ENCODE peak calls at places on chromosomes 16 and 17, in four cellular contexts. F is IMR-90, W is tibial artery, Q is heart left ventricle. I is an unnamed sample.

GRCh38 chr16:85562102-85562786 is 50.9 kb upstream of the GSE1 start:
- DNase-seq in F (no peak), W (no peak), Q (no peak), I (no peak)

GRCh38 chr17:81456798-81457197 is 55.8 kb downstream of the ACTG1 start:
- DNase-seq in F (no peak), W (no peak), Q (no peak), I (no peak)

GRCh38 chr16:88067530-88068411 is 116.5 kb downstream of the BANP start:
- DNase-seq in F (no peak), W (peak; percentile 56), Q (no peak), I (no peak)

GRCh38 chr17:61821655-61822054 is 41.7 kb downstream of the BRIP1 start:
- DNase-seq in F (no peak), W (no peak), Q (no peak), I (no peak)

GRCh38 chr16:54417384-54417783 is 130.8 kb upstream of the IRX3 start:
- DNase-seq in F (no peak), W (no peak), Q (no peak), I (no peak)

GRCh38 chr17:77829871-77830799 is 128.4 kb upstream of the TNRC6C start:
- DNase-seq in F (peak; percentile 72), W (peak; percentile 86), Q (peak; percentile 82), I (peak; percentile 27)

GRCh38 chr16:31135535-31136286 is at the start of gene PRSS8:
- DNase-seq in F (no peak), W (peak; percentile 40), Q (no peak), I (no peak)

GRCh38 chr17:38341035-38341721 is 2.6 kb downstream of the GPR179 start:
- DNase-seq in F (no peak), W (no peak), Q (peak; percentile 79), I (no peak)

GRCh38 chr16:4991754-4992153 is 33.6 kb downstream of the SEC14L5 start:
- DNase-seq in F (no peak), W (no peak), Q (no peak), I (no peak)

GRCh38 chr16:4533490-4533889 is 5.1 kb downstream of the CDIP1 start:
- DNase-seq in F (no peak), W (no peak), Q (no peak), I (no peak)

GRCh38 chr17:82912571-82913089 is 72.8 kb upstream of the ZNF750 start:
- DNase-seq in F (no peak), W (no peak), Q (peak; percentile 86), I (no peak)

GRCh38 chr16:610513-611381 is 20.0 kb upstream of the WFIKKN1 start:
- DNase-seq in F (no peak), W (no peak), Q (peak; percentile 58), I (no peak)

GRCh38 chr16:5668553-5668952 is 571.0 kb upstream of the EEF2KMT start:
- DNase-seq in F (no peak), W (no peak), Q (no peak), I (no peak)

GRCh38 chr17:22303096-22303495 is 610.8 kb downstream of the KCNJ18 start:
- DNase-seq in F (no peak), W (no peak), Q (no peak), I (no peak)

GRCh38 chr17:22303865-22304264 is 611.5 kb downstream of the KCNJ18 start:
- DNase-seq in F (no peak), W (no peak), Q (no peak), I (no peak)

GRCh38 chr17:22300177-22300576 is 607.9 kb downstream of the KCNJ18 start:
- DNase-seq in F (no peak), W (no peak), Q (no peak), I (no peak)

GRCh38 chr17:22301353-22301745 is 609.0 kb downstream of the KCNJ18 start:
- DNase-seq in F (no peak), W (no peak), Q (no peak), I (no peak)

DNA sequence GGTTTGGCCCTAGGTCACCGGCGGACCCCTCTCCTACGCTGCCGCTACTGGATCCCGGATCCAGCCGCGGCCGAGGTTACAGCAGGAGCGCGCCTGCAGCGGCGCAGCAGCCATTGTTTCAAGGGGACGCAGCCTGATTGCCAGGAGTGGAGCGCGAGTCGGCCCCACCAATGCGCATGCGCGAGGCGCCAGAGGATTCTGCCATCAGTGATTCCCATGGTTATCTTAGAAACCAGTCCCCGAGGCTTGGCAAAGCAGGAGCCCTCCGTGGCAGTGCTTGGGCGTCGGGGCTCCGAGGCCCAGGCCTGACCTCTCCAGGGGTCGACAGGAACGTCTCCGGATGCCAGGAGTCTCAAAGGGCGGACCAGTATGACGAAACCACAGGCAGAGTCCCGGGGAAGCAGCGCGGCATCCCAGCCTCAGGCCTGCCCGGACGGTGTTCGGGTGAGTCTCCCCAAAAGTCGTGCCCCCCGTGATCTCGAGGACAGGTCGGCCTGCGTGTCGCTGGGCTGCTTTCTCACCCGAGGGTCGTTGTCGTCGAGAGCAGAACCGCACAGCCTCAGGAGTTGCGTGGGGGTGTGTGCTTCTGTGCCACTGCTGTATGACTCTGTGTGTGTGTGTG is 608.5 kb downstream of the KCNJ18 start:
- DNase-seq in F (no peak), W (no peak), Q (no peak), I (no peak)
- H3K9me3 ChIP-seq in F (peaks cover 48% of the 10 kb centered on the region), W (no peaks in the 10 kb centered on the region), Q (no peaks in the 10 kb centered on the region), I (peaks cover 85% of the 10 kb centered on the region)

DNA sequence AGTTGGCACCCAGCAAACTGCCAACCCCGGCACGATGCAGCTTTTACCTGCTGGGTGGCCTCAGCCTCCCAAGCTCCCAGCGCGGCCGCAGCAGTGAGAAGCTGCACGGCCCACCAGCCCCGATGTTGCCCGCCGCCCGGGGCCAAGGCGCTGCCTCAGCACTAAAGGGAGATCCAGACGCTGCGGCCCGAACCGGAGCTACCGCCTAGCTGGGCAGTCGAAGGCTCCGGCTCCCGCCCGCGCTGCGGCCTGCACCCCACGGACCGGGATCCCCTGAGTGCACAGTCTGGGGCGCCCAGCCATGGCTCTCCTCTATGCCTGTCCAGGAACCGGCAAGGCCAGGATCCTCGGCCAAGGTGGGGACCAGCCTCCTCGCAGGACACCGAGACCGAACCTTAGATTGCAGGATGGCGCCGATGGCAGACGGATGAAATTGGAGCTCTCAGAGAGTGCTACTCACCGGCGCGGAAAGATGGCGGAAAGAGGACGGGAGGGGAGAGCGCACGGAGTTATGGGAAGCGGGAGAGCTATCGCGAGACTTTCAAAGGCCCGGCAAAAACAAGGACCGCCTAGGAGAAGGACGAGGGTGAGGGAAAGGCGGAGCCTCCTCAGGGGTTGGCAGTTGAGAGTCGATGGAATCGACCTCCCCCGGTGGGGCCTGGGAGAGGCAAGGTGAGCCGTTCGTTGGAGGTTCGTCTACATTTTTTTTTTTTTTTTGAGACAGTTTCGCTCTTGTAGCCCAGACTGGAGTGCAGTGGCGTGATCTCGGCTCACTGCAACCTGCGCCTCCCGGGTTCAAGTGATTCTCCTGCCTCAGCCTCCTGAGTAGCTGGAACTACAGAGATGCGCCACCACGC is at the start of gene RPS15A:
- DNase-seq in F (peak; percentile 98), W (peak; percentile 97), Q (peak; percentile 96), I (peak; percentile 95)
- H3K9me3 ChIP-seq in F (no peaks in the 10 kb centered on the region), W (no peaks in the 10 kb centered on the region), Q (no peaks in the 10 kb centered on the region), I (peaks cover 4% of the 10 kb centered on the region)

DNA sequence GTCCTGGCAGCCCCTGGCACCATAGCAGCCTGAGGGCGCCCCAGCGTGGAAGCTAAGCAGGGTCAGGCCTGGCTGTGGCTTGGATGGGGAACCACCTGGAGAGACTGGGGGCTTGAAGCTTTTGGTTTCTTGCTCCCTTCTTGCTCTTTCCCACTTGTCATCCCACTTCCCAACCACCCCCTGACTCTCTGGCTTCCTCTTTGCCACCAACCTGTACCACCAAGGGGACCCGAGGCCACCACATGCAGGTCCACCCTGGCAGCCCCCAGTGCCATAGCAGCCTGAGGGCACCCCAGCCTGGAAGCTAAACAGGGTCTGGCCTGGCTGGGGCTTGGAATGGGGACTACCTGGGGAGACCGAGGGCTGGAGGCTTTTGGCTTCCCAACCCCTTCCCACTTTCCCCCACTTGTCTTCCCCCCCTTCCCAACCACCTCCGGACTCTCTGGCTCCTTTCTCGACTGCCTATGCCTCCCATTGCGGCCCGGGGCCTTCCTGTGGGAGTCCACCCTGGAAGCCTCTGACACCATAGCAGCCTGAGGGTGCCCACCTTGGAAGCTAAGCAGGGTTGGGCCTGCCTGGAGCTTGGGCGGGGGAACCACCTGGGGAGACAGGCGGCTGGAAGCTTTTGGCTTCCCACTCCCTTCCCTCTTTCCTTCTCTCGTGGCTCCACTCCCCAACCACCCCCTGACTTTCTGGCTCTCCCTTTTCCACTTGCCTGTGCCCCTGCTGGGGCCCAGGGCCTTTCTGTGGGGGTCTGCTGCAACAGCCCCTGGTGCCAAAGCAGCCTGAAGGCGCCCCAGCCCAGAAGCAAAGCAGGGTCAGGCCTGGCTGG is 2294.4 kb downstream of the TP53TG3F start:
- DNase-seq in F (no peak), W (no peak), Q (no peak), I (no peak)
- H3K9me3 ChIP-seq in F (peaks cover 50% of the 10 kb centered on the region), W (peaks cover 6% of the 10 kb centered on the region), Q (no peaks in the 10 kb centered on the region), I (peaks cover 64% of the 10 kb centered on the region)

DNA sequence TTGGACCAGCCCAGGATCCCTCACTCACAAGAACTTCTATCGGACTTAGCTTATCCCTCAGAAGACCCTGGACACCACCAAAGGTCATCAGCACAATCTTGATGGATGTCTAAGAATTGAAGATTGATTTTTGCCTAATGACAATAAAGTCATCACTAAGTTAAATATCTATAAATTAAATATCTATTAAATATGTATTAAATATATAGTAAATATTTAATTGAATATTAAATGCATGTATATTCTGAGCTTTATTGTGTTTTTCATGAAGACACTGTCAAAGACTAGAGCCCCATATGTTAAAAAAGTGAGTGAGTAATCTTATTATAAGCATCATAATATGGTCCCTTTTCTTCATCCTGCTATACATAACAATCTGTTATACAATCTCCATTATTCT is 751.1 kb downstream of the KCNJ2 start:
- DNase-seq in F (no peak), W (no peak), Q (no peak), I (no peak)
- H3K9me3 ChIP-seq in F (peaks cover 9% of the 10 kb centered on the region), W (peaks cover 14% of the 10 kb centered on the region), Q (no peaks in the 10 kb centered on the region), I (peaks cover 11% of the 10 kb centered on the region)

DNA sequence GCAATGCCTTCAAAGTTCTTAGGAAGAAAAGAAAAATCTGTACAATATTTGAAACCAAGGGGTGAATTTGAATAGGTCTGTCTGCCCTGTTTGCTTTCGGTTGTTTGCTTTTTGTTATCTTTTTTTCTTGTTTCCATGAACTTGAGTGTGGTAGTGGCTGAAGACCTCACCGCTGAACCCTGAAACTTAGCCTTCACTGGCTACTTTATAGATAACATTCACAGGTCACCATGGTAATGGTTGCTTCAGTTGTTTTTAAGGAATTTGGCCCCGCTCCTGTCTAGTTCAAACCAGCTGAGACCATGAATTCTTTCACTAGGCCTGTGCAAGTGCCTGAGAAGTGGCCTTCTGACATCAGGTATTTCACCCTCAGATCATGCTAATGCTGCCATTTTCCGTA is 137.0 kb upstream of the PMFBP1 start:
- DNase-seq in F (no peak), W (no peak), Q (no peak), I (no peak)
- H3K9me3 ChIP-seq in F (peaks cover 2% of the 10 kb centered on the region), W (no peaks in the 10 kb centered on the region), Q (peaks cover 4% of the 10 kb centered on the region), I (no peaks in the 10 kb centered on the region)

GRCh38 chr16:3220839-3221238 is 14.1 kb downstream of the ZNF200 start:
- DNase-seq in F (no peak), W (no peak), Q (no peak), I (no peak)

GRCh38 chr16:3223913-3224515 is 10.9 kb downstream of the ZNF200 start:
- DNase-seq in F (no peak), W (no peak), Q (no peak), I (no peak)
- H3K9me3 ChIP-seq in F (peaks cover 60% of the 10 kb centered on the region), W (peaks cover 90% of the 10 kb centered on the region), Q (no peaks in the 10 kb centered on the region), I (peaks cover 55% of the 10 kb centered on the region)

DNA sequence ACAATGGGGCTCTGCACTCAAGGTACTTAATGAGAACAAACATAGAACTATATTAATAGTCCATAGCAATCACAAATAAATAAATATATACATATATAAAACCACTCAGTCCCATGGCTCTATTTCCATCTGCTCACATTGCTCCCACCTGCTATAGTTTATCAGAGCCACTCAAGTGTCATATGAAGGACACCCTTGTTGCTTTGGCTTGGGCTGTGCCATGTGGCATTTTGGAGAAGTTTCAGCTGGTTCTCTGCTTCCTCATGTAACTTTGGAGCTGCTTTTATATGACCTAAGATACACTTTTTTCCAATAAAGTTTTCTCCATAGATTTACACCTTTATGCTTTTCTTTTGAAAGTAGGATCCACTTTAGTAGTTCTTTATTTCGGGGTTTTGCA is 126.4 kb downstream of the KCNJ2 start:
- DNase-seq in F (no peak), W (no peak), Q (peak; percentile 32), I (no peak)
- H3K9me3 ChIP-seq in F (no peaks in the 10 kb centered on the region), W (no peaks in the 10 kb centered on the region), Q (no peaks in the 10 kb centered on the region), I (no peaks in the 10 kb centered on the region)

GRCh38 chr16:13697013-13697412 is 222.9 kb upstream of the ERCC4 start:
- DNase-seq in F (no peak), W (no peak), Q (no peak), I (no peak)
- H3K9me3 ChIP-seq in F (peaks cover 8% of the 10 kb centered on the region), W (peaks cover 7% of the 10 kb centered on the region), Q (no peaks in the 10 kb centered on the region), I (no peaks in the 10 kb centered on the region)

I was measured in AG04450.